ENCODE peak calls at places on chromosomes 16 and 17, in eight cellular contexts. T is prostate gland; Z is A549; Y is CD8-positive, alpha-beta T cell; C is cardiac muscle cell; I is SJCRH30; E is endodermal cell; D is brain microvascular endothelial cell. M is an unnamed sample.

GRCh38 chr16:65534121-65534528 is 412.3 kb upstream of the CDH11 start:
- DNase-seq in Y (no peak), I (no peak), D (no peak), T (no peak), C (no peak), E (no peak), Z (no peak), M (no peak)

GRCh38 chr17:82938486-82939212 is 98.8 kb upstream of the ZNF750 start:
- DNase-seq in T (no peak), C (no peak), D (no peak), I (no peak), Z (no peak), Y (no peak), E (no peak), M (no peak)

GRCh38 chr16:9033125-9033830 is 58.2 kb upstream of the HAPSTR1 start:
- DNase-seq in I (peak), Y (no peak), C (peak), E (peak), D (peak), Z (peak), T (peak), M (peak)

GRCh38 chr16:50025544-50025931 is 513 bp downstream of the CNEP1R1 start:
- DNase-seq in I (peak), Y (peak), E (no peak), C (peak), T (no peak), Z (peak), D (no peak), M (no peak)

GRCh38 chr16:3509470-3509928 is 8.7 kb downstream of the CLUAP1 start:
- DNase-seq in C (no peak), Z (no peak), I (peak), Y (peak), D (no peak), T (no peak), E (peak), M (no peak)

GRCh38 chr16:57600048-57600835 is 28.2 kb upstream of the ADGRG1 start:
- DNase-seq in Y (no peak), C (peak), E (peak), T (peak), D (peak), Z (peak), I (peak), M (peak)

GRCh38 chr16:59543641-59544040 is 809.5 kb upstream of the GOT2 start:
- DNase-seq in Z (no peak), C (no peak), Y (no peak), D (peak), E (no peak), T (no peak), I (peak), M (no peak)

GRCh38 chr17:67800495-67800928 is 24.8 kb upstream of the BPTF start:
- DNase-seq in I (peak), D (peak), T (peak), Y (peak), E (peak), Z (peak), C (peak), M (peak)

GRCh38 chr16:26983426-26983825 is 83.3 kb upstream of the C16orf82 start:
- DNase-seq in I (no peak), C (no peak), E (no peak), Y (no peak), Z (no peak), D (no peak), T (no peak), M (no peak)

GRCh38 chr16:50259334-50260205 is 6.8 kb upstream of the ADCY7 start:
- DNase-seq in Y (no peak), Z (no peak), E (peak), I (peak), D (no peak), C (no peak), T (no peak), M (no peak)

GRCh38 chr16:30609002-30609927 is 924 bp downstream of the ZNF689 start:
- DNase-seq in C (peak), Y (peak), D (peak), E (peak), Z (peak), I (peak), T (peak), M (no peak)

GRCh38 chr17:1977583-1978395 is 47.3 kb downstream of the RTN4RL1 start:
- DNase-seq in C (peak), D (no peak), E (peak), Z (no peak), I (no peak), Y (no peak), T (no peak), M (no peak)

GRCh38 chr16:48287239-48287638 is 39.9 kb upstream of the ABCC11 start:
- DNase-seq in D (no peak), I (no peak), Y (no peak), Z (no peak), C (no peak), T (no peak), E (no peak), M (no peak)

GRCh38 chr17:35496470-35497290 is 40.8 kb downstream of the SLFN12L start:
- DNase-seq in E (no peak), I (no peak), T (no peak), Y (no peak), C (no peak), Z (no peak), D (no peak), M (no peak)

GRCh38 chr17:55341432-55341831 is 76.7 kb downstream of the HLF start:
- DNase-seq in Z (no peak), E (no peak), T (no peak), I (no peak), D (peak), Y (no peak), C (no peak), M (no peak)

GRCh38 chr17:41915566-41915965 is 3.2 kb downstream of the ACLY start:
- DNase-seq in E (no peak), I (no peak), D (no peak), Z (no peak), T (no peak), C (no peak), Y (no peak), M (no peak)

GRCh38 chr17:61462734-61463067 is 10.5 kb downstream of the TBX4 start:
- DNase-seq in C (no peak), Y (no peak), D (no peak), Z (no peak), E (no peak), T (no peak), I (no peak), M (no peak)

GRCh38 chr17:68458260-68459029 is 1.1 kb upstream of the WIPI1 start:
- DNase-seq in D (no peak), C (no peak), Y (no peak), I (no peak), E (no peak), T (no peak), Z (no peak), M (no peak)

GRCh38 chr17:42846594-42847280 is 2.4 kb downstream of the AOC2 start:
- DNase-seq in Y (no peak), D (no peak), C (no peak), E (no peak), Z (no peak), T (no peak), I (no peak), M (no peak)

GRCh38 chr16:50695017-50696000 is 1.9 kb downstream of the NOD2 start:
- DNase-seq in D (no peak), E (peak), I (no peak), C (no peak), T (no peak), Y (no peak), Z (no peak), M (no peak)

GRCh38 chr17:81511800-81512559 is 619 bp downstream of the ACTG1 start:
- DNase-seq in D (no peak), I (no peak), Y (no peak), C (peak), Z (no peak), E (peak), T (no peak), M (no peak)

GRCh38 chr17:82065638-82066303 is at the start of gene DUS1L:
- DNase-seq in Y (peak), E (peak), D (no peak), C (peak), I (peak), T (no peak), Z (peak), M (no peak)

GRCh38 chr17:71438631-71439146 is 682.1 kb upstream of the SOX9 start:
- DNase-seq in D (peak), I (peak), T (no peak), C (peak), Z (peak), Y (no peak), E (no peak), M (no peak)

GRCh38 chr17:37025847-37026533 is 77.2 kb downstream of the AATF start:
- DNase-seq in C (no peak), Z (no peak), D (no peak), I (no peak), E (no peak), T (no peak), Y (no peak), M (no peak)

GRCh38 chr16:28218109-28218508 is 6.3 kb upstream of the XPO6 start:
- DNase-seq in I (peak), D (peak), Z (no peak), E (peak), Y (peak), C (no peak), T (peak), M (peak)

GRCh38 chr16:1767116-1767994 is 4.0 kb downstream of the NME3 start:
- DNase-seq in C (no peak), Y (no peak), D (no peak), E (no peak), T (no peak), I (no peak), Z (no peak), M (no peak)

GRCh38 chr17:38799501-38800236 is at the start of gene PIP4K2B:
- DNase-seq in E (peak), C (peak), Z (peak), T (peak), Y (peak), I (peak), D (peak), M (peak)

GRCh38 chr16:86576591-86577313 is 1.6 kb upstream of the FOXL1 start:
- DNase-seq in C (no peak), Z (no peak), Y (no peak), D (peak), T (no peak), E (peak), I (peak), M (no peak)
- H3K27ac ChIP-seq in C (no peak), Z (peak), Y (no peak), D (peak), T (peak), E (no peak), I (peak), M (no peak)

GRCh38 chr17:77105706-77106105 is 35.1 kb upstream of the SEC14L1 start:
- DNase-seq in C (no peak), I (no peak), E (no peak), T (no peak), Z (no peak), D (no peak), Y (no peak), M (no peak)
- H3K27ac ChIP-seq in C (no peak), I (no peak), E (no peak), T (no peak), Z (no peak), D (no peak), Y (no peak), M (no peak)

GRCh38 chr16:88017006-88017405 is 65.8 kb downstream of the BANP start:
- DNase-seq in T (peak), E (no peak), Y (no peak), C (no peak), Z (no peak), I (no peak), D (no peak), M (no peak)

GRCh38 chr16:88015806-88016140 is 64.5 kb downstream of the BANP start:
- DNase-seq in C (no peak), T (no peak), Z (no peak), I (no peak), D (no peak), E (peak), Y (no peak), M (no peak)

GRCh38 chr16:88013766-88014165 is 62.5 kb downstream of the BANP start:
- DNase-seq in E (no peak), D (no peak), T (no peak), C (no peak), I (no peak), Y (no peak), Z (no peak), M (no peak)

GRCh38 chr16:88014201-88014781 is 63.1 kb downstream of the BANP start:
- DNase-seq in E (peak), T (no peak), D (peak), C (no peak), Y (no peak), I (no peak), Z (no peak), M (no peak)

GRCh38 chr16:88014954-88015805 is 63.9 kb downstream of the BANP start:
- DNase-seq in I (no peak), Z (no peak), E (peak), D (no peak), C (no peak), T (no peak), Y (no peak), M (no peak)
- H3K27ac ChIP-seq in I (no peak), Z (peak), E (no peak), D (no peak), C (no peak), T (no peak), Y (no peak), M (no peak)

GRCh38 chr17:75118307-75118706 is 8.5 kb downstream of the ARMC7 start:
- DNase-seq in D (no peak), Z (no peak), I (no peak), E (no peak), Y (no peak), C (no peak), T (no peak), M (no peak)
- H3K27ac ChIP-seq in D (no peak), Z (no peak), I (no peak), E (no peak), Y (no peak), C (no peak), T (no peak), M (no peak)